ENCODE peak calls at places on chromosomes 11 and 22, in five cellular contexts. S, B, E, L and O are unnamed samples. For H3K4me1, the result is how much of the 10 kb centered on the place peaks cover.

GRCh38 chr11:31656051-31656450 is 146.5 kb downstream of the ELP4 start:
- DNase-seq in L (no peak), E (no peak), S (no peak), B (no peak), O (no peak)

GRCh38 chr22:24181088-24181995 is at the start of gene SUSD2:
- DNase-seq in S (no peak), L (no peak), E (no peak), B (peak), O (peak)

GRCh38 chr22:50114221-50114981 is 24.6 kb downstream of the MOV10L1 start:
- DNase-seq in B (no peak), L (no peak), S (no peak), E (no peak), O (no peak)

GRCh38 chr22:49788492-49788891 is 39.2 kb downstream of the BRD1 start:
- DNase-seq in L (peak), S (peak), B (peak), E (no peak), O (peak)

GRCh38 chr11:693415-693831 is 1.6 kb downstream of the DEAF1 start:
- DNase-seq in E (no peak), L (no peak), S (no peak), B (no peak), O (no peak)

GRCh38 chr11:132078677-132079076 is 708.3 kb downstream of the NTM start:
- DNase-seq in L (no peak), E (no peak), B (no peak), S (no peak), O (no peak)

GRCh38 chr11:12324585-12324984 is 52.8 kb upstream of the PARVA start:
- DNase-seq in S (no peak), L (no peak), E (no peak), B (no peak), O (no peak)

GRCh38 chr22:44366372-44367310 is 53.9 kb upstream of the SHISAL1 start:
- DNase-seq in B (no peak), S (no peak), L (peak), E (peak), O (peak)

GRCh38 chr22:50705219-50705691 is 32.6 kb downstream of the SHANK3 start:
- DNase-seq in L (peak), E (peak), S (peak), B (peak), O (peak)

GRCh38 chr11:78797559-78797958 is 222.9 kb upstream of the NARS2 start:
- DNase-seq in E (no peak), B (no peak), S (no peak), L (no peak), O (no peak)

GRCh38 chr11:3153291-3153861 is 11.7 kb downstream of the OSBPL5 start:
- DNase-seq in S (peak), L (peak), B (no peak), E (peak), O (no peak)

GRCh38 chr11:3150726-3151125 is 14.4 kb downstream of the OSBPL5 start:
- DNase-seq in E (no peak), B (no peak), L (no peak), S (no peak), O (no peak)

GRCh38 chr11:3155216-3155615 is 9.9 kb downstream of the OSBPL5 start:
- DNase-seq in S (no peak), B (no peak), L (no peak), E (no peak), O (peak)

GRCh38 chr11:3154001-3154599 is 11.0 kb downstream of the OSBPL5 start:
- DNase-seq in L (no peak), B (no peak), S (no peak), E (no peak), O (no peak)

DNA sequence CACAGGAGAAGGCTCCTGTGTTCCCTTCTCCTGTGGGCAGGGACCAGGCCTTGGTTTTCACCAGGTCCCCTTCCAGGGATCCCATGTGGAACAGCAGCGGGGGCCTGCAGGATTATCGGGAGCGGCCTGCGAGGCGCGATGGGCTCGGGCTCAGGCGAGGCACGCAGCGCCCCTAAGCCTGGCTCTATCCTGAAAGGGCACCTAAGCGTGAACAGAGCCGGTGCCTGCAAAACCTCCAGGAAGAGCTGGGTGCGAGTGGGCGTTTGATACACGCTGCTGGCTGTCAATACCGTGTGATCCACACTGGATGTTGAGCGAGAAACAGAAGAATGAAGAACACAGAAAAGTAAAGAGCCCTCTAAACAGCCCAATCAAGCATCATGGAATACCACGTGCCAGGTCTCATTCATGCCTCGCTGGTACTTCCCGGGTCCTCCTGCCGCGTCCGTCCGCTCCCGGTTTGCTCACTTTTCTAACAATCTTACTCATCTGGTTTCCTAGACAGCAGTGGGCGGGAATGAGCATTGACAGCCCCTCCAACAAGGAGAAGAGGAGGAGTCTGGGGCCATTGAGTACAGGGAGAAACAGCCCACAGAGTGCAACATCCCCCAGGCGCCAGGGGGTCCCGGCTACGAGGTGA is 12.5 kb downstream of the OSBPL5 start:
- DNase-seq in E (no peak), B (no peak), S (no peak), L (no peak), O (peak)
- H3K4me1 ChIP-seq in E (under half), B (under half), S (under half), L (under half), O (under half)

GRCh38 chr11:117178210-117179034 is at the start of gene SIDT2:
- DNase-seq in B (peak), L (peak), E (peak), S (peak), O (peak)

GRCh38 chr11:117177534-117178209 is 871 bp upstream of the SIDT2 start:
- DNase-seq in L (peak), E (no peak), B (peak), S (no peak), O (no peak)

GRCh38 chr11:117180661-117181585 is 2.4 kb downstream of the SIDT2 start:
- DNase-seq in S (peak), B (peak), E (peak), L (peak), O (peak)

GRCh38 chr11:117180020-117180419 is 1.5 kb downstream of the SIDT2 start:
- DNase-seq in E (no peak), B (peak), S (no peak), L (peak), O (no peak)

GRCh38 chr11:117179048-117179999 is 781 bp downstream of the SIDT2 start:
- DNase-seq in B (peak), S (no peak), L (peak), E (no peak), O (peak)
- H3K27ac ChIP-seq in B (peak), S (peak), L (peak), E (peak), O (peak)

GRCh38 chr11:65446446-65447277 is 24.1 kb downstream of the NEAT1 start:
- DNase-seq in B (peak), L (peak), S (peak), E (peak), O (peak)

GRCh38 chr11:65442952-65443351 is 20.4 kb downstream of the NEAT1 start:
- DNase-seq in L (no peak), E (peak), S (no peak), B (no peak), O (no peak)

GRCh38 chr11:65444314-65445051 is 21.9 kb downstream of the NEAT1 start:
- DNase-seq in B (no peak), L (peak), E (peak), S (peak), O (peak)

GRCh38 chr11:65445604-65446445 is 23.2 kb downstream of the NEAT1 start:
- DNase-seq in S (peak), B (peak), E (peak), L (peak), O (peak)

DNA sequence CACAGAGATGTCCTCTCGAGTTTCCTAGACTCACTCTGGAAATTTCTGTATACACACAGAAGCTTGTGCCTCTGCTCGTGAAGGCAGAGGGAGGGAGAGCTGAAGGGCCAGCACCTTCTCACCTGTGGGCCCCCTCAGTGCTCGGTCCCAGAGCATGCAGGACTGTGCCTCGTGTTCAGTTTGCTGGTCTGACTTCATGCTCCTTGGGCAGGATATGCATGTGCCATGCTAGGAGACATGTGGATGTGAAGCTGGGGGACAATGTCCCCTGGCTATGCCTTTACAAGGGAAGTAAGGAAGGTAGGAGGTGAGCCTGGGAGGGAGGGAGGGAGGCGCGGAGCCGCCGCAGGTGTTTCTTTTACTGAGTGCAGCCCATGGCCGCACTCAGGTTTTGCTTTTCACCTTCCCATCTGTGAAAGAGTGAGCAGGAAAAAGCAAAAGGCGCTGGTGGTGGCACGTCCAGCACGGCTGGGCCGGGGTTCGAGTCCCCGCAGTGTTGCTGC is 22.6 kb downstream of the NEAT1 start:
- DNase-seq in E (no peak), L (no peak), S (peak), B (no peak), O (no peak)
- TF ChIP-seq POLR2A in E (no peak), L (no peak), S (no peak), B (no peak), O (no peak)

GRCh38 chr22:17835256-17835655 is 61.0 kb upstream of the BID start:
- DNase-seq in E (no peak), B (no peak), L (no peak), S (no peak), O (no peak)
- H3K4me1 ChIP-seq in E (under half), B (under half), L (under half), S (under half), O (half or more)

GRCh38 chr22:41943661-41944209 is 3.2 kb downstream of the CENPM start:
- DNase-seq in E (no peak), S (no peak), B (peak), L (no peak), O (no peak)
- H3K27ac ChIP-seq in E (no peak), S (no peak), B (no peak), L (no peak), O (no peak)

DNA sequence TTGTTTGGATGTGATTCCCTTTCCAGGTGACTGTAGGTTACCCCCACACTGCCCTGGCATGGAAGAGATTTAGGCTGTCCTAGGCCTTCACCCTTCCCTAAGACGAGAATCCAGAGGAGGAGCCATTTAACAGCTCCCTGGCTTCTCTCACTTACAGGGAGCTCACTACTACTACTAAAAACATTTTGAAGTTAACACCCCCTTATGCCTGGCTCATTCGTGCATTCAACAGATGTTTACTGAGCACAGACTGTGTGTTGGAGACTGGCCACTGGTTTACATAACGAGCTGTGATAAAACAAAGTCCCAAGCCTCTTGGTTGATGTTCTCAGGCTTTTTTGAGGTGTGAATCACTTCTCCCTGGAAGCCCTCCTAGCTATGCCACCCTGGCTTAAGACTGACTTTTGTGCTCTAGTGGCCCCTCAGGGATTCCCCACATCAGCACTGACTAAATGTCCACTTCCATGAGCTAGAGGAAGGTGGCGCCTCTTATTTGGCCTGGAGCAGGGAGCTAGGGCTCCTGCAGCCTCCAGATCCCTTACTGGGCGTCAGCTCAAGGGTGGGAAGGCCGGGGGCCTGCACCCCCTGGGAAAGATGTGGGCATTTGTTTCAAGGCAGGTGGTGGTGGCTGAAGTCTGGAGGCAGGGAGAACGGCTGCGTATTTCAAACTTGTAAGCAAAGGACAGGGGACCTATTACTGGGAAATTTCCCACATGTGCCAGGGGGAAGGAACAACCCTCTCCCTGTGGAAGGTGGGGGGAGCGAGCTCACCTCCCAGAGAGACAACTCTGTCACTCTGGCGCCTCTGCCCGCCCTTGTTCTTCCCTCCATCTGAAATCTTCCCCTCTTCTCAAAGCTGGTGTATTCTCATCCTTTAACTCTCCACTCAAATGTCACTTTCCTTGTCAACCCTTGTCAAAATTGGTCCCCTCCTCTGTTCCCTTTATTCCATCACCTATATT is 19.4 kb upstream of the MALAT1 start:
- DNase-seq in E (peak), S (peak), B (peak), L (peak), O (no peak)
- TF ChIP-seq POLR2A in E (no peak), S (peak), B (peak), L (no peak), O (peak)

GRCh38 chr11:66604161-66604560 is 11.2 kb downstream of the CCS start:
- DNase-seq in S (no peak), E (no peak), L (no peak), B (no peak), O (no peak)
- H3K4me1 ChIP-seq in S (under half), E (under half), L (under half), B (under half), O (half or more)